ENCODE peak calls at places on chromosomes 13 and 19, in seven cellular contexts. M, F, W, J, V, C and R are unnamed samples.

GRCh38 chr19:46812898-46813569 is 24.6 kb upstream of the SLC1A5 start:
- DNase-seq in M (no peak), F (no peak), W (no peak), J (no peak), V (no peak), C (no peak), R (peak; percentile 92)

GRCh38 chr19:21092107-21092506 is 10.1 kb downstream of the ZNF714 start:
- DNase-seq in M (no peak), F (peak; percentile 18), W (no peak), J (no peak), V (peak; percentile 64), C (no peak), R (no peak)

GRCh38 chr13:39773833-39774232 is 118.4 kb downstream of the COG6 start:
- DNase-seq in M (no peak), F (peak; percentile 56), W (no peak), J (no peak), V (peak; percentile 85), C (no peak), R (no peak)

GRCh38 chr19:27822336-27822735 is 1390.6 kb downstream of the UQCRFS1 start:
- DNase-seq in M (no peak), F (peak; percentile 36), W (no peak), J (no peak), V (peak; percentile 70), C (no peak), R (no peak)

GRCh38 chr13:66665991-66666390 is 564.1 kb downstream of the PCDH9 start:
- DNase-seq in M (no peak), F (peak; percentile 12), W (no peak), J (no peak), V (peak; percentile 94), C (no peak), R (no peak)

GRCh38 chr13:99267927-99268326 is 9.7 kb upstream of the GPR18 start:
- DNase-seq in M (no peak), F (no peak), W (no peak), J (no peak), V (no peak), C (no peak), R (no peak)

GRCh38 chr19:30555075-30555787 is 183.0 kb downstream of the ZNF536 start:
- DNase-seq in M (no peak), F (no peak), W (no peak), J (no peak), V (no peak), C (no peak), R (no peak)

GRCh38 chr19:38013913-38014575 is 107.0 kb downstream of the SIPA1L3 start:
- DNase-seq in M (no peak), F (no peak), W (no peak), J (no peak), V (peak; percentile 42), C (no peak), R (no peak)

GRCh38 chr13:80527400-80527799 is 186.5 kb upstream of the SPRY2 start:
- DNase-seq in M (no peak), F (no peak), W (no peak), J (no peak), V (no peak), C (no peak), R (no peak)

GRCh38 chr13:61664821-61665705 is 249.4 kb upstream of the PCDH20 start:
- DNase-seq in M (no peak), F (no peak), W (peak; percentile 35), J (no peak), V (peak; percentile 56), C (no peak), R (no peak)

GRCh38 chr13:95002968-95003813 is 290.8 kb upstream of the SOX21 start:
- DNase-seq in M (no peak), F (no peak), W (peak; percentile 63), J (no peak), V (no peak), C (no peak), R (no peak)

GRCh38 chr13:93375491-93375890 is 148.9 kb downstream of the GPC6 start:
- DNase-seq in M (no peak), F (no peak), W (no peak), J (no peak), V (no peak), C (no peak), R (no peak)

GRCh38 chr19:939439-939838 is 13.6 kb downstream of the ARID3A start:
- DNase-seq in M (no peak), F (no peak), W (no peak), J (no peak), V (no peak), C (no peak), R (no peak)

GRCh38 chr13:30752991-30753616 is 17.8 kb downstream of the ALOX5AP start:
- DNase-seq in M (no peak), F (no peak), W (no peak), J (no peak), V (no peak), C (no peak), R (no peak)

GRCh38 chr13:59979589-59979988 is 184.1 kb downstream of the DIAPH3 start:
- DNase-seq in M (no peak), F (no peak), W (no peak), J (no peak), V (no peak), C (no peak), R (no peak)

GRCh38 chr13:97359181-97360057 is 74.5 kb upstream of the RAP2A start:
- DNase-seq in M (peak; percentile 65), F (peak; percentile 90), W (peak; percentile 80), J (peak; percentile 62), V (peak; percentile 60), C (peak; percentile 37), R (peak; percentile 48)

GRCh38 chr19:6652214-6653094 is 17.5 kb downstream of the TNFSF14 start:
- DNase-seq in M (no peak), F (no peak), W (no peak), J (no peak), V (no peak), C (no peak), R (no peak)

GRCh38 chr19:29119582-29119981 is 93.4 kb downstream of the UQCRFS1 start:
- DNase-seq in M (no peak), F (peak; percentile 38), W (peak; percentile 11), J (no peak), V (no peak), C (no peak), R (peak; percentile 21)

GRCh38 chr19:1333789-1334188 is 48.1 kb downstream of the EFNA2 start:
- DNase-seq in M (no peak), F (no peak), W (no peak), J (no peak), V (peak; percentile 61), C (no peak), R (no peak)

DNA sequence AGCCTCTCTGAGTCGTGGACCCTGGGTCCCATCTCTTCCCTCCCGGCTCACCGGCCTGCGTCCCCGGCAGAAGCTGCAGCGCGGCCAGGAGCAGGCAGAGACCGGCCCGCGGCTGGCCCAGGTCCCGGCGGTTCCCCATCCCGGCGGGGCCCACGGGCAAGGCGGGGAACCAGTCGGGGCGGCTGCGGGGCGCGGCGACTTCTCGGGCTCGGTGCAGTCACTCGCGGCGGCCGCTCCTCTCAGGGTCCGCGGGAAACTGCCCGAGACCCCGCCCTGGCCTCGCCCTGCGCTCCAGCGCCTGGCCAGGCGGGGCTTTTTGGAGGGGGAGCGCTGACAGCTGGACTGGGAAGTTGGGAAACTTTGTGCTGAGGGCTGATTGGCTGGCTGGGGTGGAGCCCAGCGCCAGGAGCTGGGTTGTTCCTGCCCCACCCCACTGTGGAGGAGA is at the start of gene COL5A3:
- DNase-seq in M (peak; percentile 60), F (peak; percentile 84), W (no peak), J (peak; percentile 69), V (no peak), C (peak; percentile 60), R (peak; percentile 75)
- H3K36me3 ChIP-seq in M (no peaks in the 10 kb centered on the region), F (no peaks in the 10 kb centered on the region), W (no peaks in the 10 kb centered on the region), J (no peaks in the 10 kb centered on the region), V (no peaks in the 10 kb centered on the region), C (no peaks in the 10 kb centered on the region), R (no peaks in the 10 kb centered on the region)

DNA sequence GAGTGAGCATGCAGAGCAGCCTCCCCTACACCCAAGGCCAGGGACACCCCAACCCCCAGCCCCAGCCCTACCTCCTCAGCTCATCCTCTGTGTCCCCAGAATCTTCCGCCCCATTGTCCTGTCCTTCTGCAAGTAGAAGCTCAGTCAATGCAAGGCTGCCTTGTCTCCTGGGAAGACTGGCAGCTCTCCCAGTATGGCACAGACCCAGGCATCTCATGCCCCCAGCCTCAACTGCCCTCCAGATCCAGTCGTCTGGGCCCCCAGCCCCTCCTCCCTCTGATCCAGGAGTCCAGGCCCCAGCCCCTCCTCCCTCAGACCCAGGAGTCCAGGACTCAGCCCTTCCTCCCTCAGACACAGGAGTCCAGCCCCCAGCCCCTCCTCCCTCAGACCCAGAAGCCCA is 13.0 kb downstream of the ZNF575 start:
- DNase-seq in M (no peak), F (no peak), W (no peak), J (no peak), V (no peak), C (no peak), R (no peak)
- H3K36me3 ChIP-seq in M (no peaks in the 10 kb centered on the region), F (peaks cover 4% of the 10 kb centered on the region), W (peaks cover 2% of the 10 kb centered on the region), J (peaks cover 16% of the 10 kb centered on the region), V (peaks cover 12% of the 10 kb centered on the region), C (peaks cover 25% of the 10 kb centered on the region), R (peaks cover 35% of the 10 kb centered on the region)

GRCh38 chr19:50252887-50253268 is 49.5 kb downstream of the MYH14 start:
- DNase-seq in M (no peak), F (no peak), W (no peak), J (no peak), V (no peak), C (no peak), R (no peak)
- H3K36me3 ChIP-seq in M (peaks cover 8% of the 10 kb centered on the region), F (no peaks in the 10 kb centered on the region), W (peaks cover 18% of the 10 kb centered on the region), J (no peaks in the 10 kb centered on the region), V (no peaks in the 10 kb centered on the region), C (peaks cover 11% of the 10 kb centered on the region), R (peaks cover 50% of the 10 kb centered on the region)

GRCh38 chr19:48474084-48474592 is 5.0 kb downstream of the CYTH2 start:
- DNase-seq in M (no peak), F (no peak), W (no peak), J (no peak), V (no peak), C (no peak), R (no peak)
- H3K36me3 ChIP-seq in M (peaks cover 31% of the 10 kb centered on the region), F (peaks cover 49% of the 10 kb centered on the region), W (peaks cover 9% of the 10 kb centered on the region), J (peaks cover 57% of the 10 kb centered on the region), V (peaks cover 38% of the 10 kb centered on the region), C (peaks cover 64% of the 10 kb centered on the region), R (peaks cover 88% of the 10 kb centered on the region)

DNA sequence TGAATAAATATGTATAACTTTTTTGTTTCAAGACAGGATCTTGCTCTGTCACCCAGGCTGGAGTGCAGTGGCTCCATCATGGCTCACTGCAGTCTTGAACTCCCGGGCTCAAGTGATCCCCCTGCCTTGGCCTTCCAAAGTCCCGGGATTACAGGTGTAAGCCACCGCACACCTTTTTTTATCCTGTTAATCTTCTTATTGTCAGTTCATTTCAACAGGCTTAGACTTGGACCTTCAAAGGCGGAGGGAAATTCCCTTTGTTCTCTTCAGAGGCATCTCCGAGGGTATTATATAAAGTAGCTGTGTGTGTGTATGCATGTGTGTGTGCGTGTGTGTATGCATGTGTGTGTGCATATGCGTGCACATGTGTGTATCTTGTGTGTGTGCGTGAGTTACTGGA is 35.0 kb downstream of the SUGP2 start:
- DNase-seq in M (no peak), F (no peak), W (no peak), J (no peak), V (no peak), C (no peak), R (no peak)
- H3K36me3 ChIP-seq in M (peaks cover 14% of the 10 kb centered on the region), F (peaks cover 23% of the 10 kb centered on the region), W (no peaks in the 10 kb centered on the region), J (peaks cover 27% of the 10 kb centered on the region), V (peaks cover 30% of the 10 kb centered on the region), C (peaks cover 39% of the 10 kb centered on the region), R (peaks cover 97% of the 10 kb centered on the region)